ENCODE peak calls at places on chromosomes 3 and 15, in four cellular contexts. H, U, T and Y are unnamed samples. For H3K4me1, the result is how much of the 10 kb centered on the place peaks cover.

GRCh38 chr3:97687734-97688133 is 76.8 kb upstream of the ARL6 start:
- DNase-seq in H (no peak), U (no peak), T (no peak), Y (no peak)

GRCh38 chr3:39362812-39363211 is 20.4 kb upstream of the SLC25A38 start:
- DNase-seq in H (no peak), U (no peak), T (no peak), Y (no peak)

GRCh38 chr3:58306662-58307286 is 454 bp downstream of the HTD2 start:
- DNase-seq in H (peak), U (peak), T (peak), Y (peak)

GRCh38 chr3:178393833-178394232 is 142.4 kb upstream of the KCNMB2 start:
- DNase-seq in H (no peak), U (no peak), T (peak), Y (no peak)

GRCh38 chr3:155714295-155714718 is 30.6 kb downstream of the PLCH1 start:
- DNase-seq in H (peak), U (no peak), T (no peak), Y (peak)

GRCh38 chr3:8659242-8659641 is 14.6 kb upstream of the SSUH2 start:
- DNase-seq in H (no peak), U (no peak), T (no peak), Y (no peak)

GRCh38 chr3:167714871-167715270 is 19.8 kb downstream of the PDCD10 start:
- DNase-seq in H (no peak), U (no peak), T (no peak), Y (no peak)

GRCh38 chr3:46491089-46492070 is 6.4 kb upstream of the RTP3 start:
- DNase-seq in H (no peak), U (no peak), T (no peak), Y (no peak)

GRCh38 chr3:174125267-174125844 is 727.8 kb downstream of the NLGN1 start:
- DNase-seq in H (peak), U (no peak), T (peak), Y (no peak)

GRCh38 chr3:100782906-100783305 is 73.6 kb downstream of the TFG start:
- DNase-seq in H (no peak), U (no peak), T (peak), Y (no peak)

GRCh38 chr15:68196445-68197169 is 8.5 kb downstream of the CALML4 start:
- DNase-seq in H (no peak), U (no peak), T (no peak), Y (no peak)

GRCh38 chr3:183317886-183318845 is 65.1 kb downstream of the B3GNT5 start:
- DNase-seq in H (no peak), U (no peak), T (peak), Y (no peak)

GRCh38 chr3:41175365-41175764 is 23.9 kb upstream of the CTNNB1 start:
- DNase-seq in H (no peak), U (no peak), T (no peak), Y (no peak)

GRCh38 chr3:156609546-156609945 is 54.6 kb upstream of the SSR3 start:
- DNase-seq in H (no peak), U (no peak), T (no peak), Y (no peak)

GRCh38 chr3:170961616-170962400 is 53.4 kb upstream of the EIF5A2 start:
- DNase-seq in H (peak), U (no peak), T (peak), Y (peak)

GRCh38 chr3:38334656-38335055 is 11.9 kb upstream of the XYLB start:
- DNase-seq in H (no peak), U (no peak), T (peak), Y (no peak)

GRCh38 chr15:27479232-27480140 is 508.5 kb downstream of the GABRG3 start:
- DNase-seq in H (no peak), U (no peak), T (no peak), Y (no peak)

DNA sequence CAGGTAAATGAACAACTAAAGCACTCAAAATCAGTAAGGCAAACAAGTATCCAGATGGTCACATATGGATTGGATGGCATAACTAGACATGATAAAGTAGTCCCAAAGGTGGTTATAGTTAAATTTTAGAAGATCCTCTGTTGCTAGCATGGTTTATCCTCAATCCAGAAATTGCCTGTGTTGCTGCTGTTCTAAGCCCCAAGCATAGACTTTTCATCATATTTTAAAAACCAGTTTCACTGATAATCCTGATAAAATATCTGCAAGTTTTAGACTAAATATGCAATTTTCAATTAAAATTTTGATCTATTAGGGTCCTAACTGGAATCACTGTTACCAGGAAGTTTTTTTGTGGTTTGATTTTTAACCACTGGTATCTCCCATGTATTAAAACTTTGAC is 35.4 kb downstream of the MBNL1 start:
- DNase-seq in H (no peak), U (no peak), T (no peak), Y (no peak)
- H3K4me1 ChIP-seq in H (under half), U (under half), T (under half), Y (half or more)

GRCh38 chr3:105866656-105867653 is 1.9 kb downstream of the CBLB start:
- DNase-seq in H (no peak), U (peak), T (peak), Y (no peak)
- H3K4me3 ChIP-seq in H (peak), U (peak), T (peak), Y (peak)

GRCh38 chr3:126469479-126469878 is 6.2 kb downstream of the ZXDC start:
- DNase-seq in H (no peak), U (no peak), T (no peak), Y (no peak)
- H3K4me1 ChIP-seq in H (under half), U (under half), T (under half), Y (under half)

DNA sequence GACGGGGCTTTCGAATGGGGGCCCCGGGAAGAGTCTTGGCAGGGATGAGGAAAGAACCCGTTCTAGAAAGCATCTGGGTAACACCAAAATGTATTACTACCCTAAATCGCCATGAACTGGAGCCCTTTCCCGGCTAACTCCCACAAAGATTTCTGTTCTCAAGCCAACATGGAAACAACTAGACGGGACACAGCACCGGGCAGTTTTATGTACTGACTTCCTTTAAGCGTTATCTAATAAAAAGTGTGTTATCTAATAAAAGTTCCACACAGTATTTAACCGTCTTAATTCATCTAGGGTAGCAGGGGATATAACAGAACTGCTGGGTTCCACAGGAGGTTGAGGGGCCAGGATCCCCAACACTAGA is 308 bp upstream of the C3orf62 start:
- DNase-seq in H (no peak), U (no peak), T (peak), Y (no peak)
- H3K4me3 ChIP-seq in H (no peak), U (peak), T (peak), Y (no peak)

GRCh38 chr15:78445875-78446274 is 7.9 kb downstream of the IREB2 start:
- DNase-seq in H (no peak), U (no peak), T (no peak), Y (no peak)
- H3K4me1 ChIP-seq in H (under half), U (under half), T (under half), Y (under half)

GRCh38 chr3:99645277-99646106 is 7.1 kb downstream of the COL8A1 start:
- DNase-seq in H (no peak), U (no peak), T (peak), Y (no peak)
- H3K4me3 ChIP-seq in H (no peak), U (no peak), T (no peak), Y (no peak)